ENCODE peak calls at places on chromosomes 4 and X, in eight cellular contexts. F is tibial artery, U is GM12865, O is PC-3, T is OCI-LY7, Z is heart right ventricle, A is dorsolateral prefrontal cortex, V is Panc1. E is an unnamed sample.

GRCh38 chr4:189059996-189060570 is 880.6 kb upstream of the FRG1 start:
- DNase-seq in U (no peak), T (no peak), V (no peak), A (no peak), O (no peak), Z (no peak), F (no peak), E (no peak)

GRCh38 chr4:165873298-165874071 is 448 bp downstream of the TLL1 start:
- DNase-seq in U (peak; percentile 11), A (no peak), F (no peak), Z (peak; percentile 13), O (peak; percentile 44), V (no peak), T (no peak), E (peak; percentile 4)

GRCh38 chr4:115219315-115219840 is 106.0 kb upstream of the NDST4 start:
- DNase-seq in A (no peak), T (no peak), Z (no peak), V (no peak), U (no peak), F (no peak), O (no peak), E (no peak)

GRCh38 chr4:113584407-113585150 is 177.0 kb downstream of the CAMK2D start:
- DNase-seq in F (no peak), Z (no peak), O (no peak), U (no peak), V (no peak), T (no peak), A (no peak), E (peak; percentile 8)

GRCh38 chr4:47686294-47686872 is 151.5 kb downstream of the CORIN start:
- DNase-seq in Z (peak; percentile 29), A (no peak), U (peak; percentile 70), F (no peak), O (peak; percentile 58), T (peak; percentile 56), V (no peak), E (peak; percentile 51)

GRCh38 chrX:123311486-123311885 is 127.4 kb downstream of the GRIA3 start:
- DNase-seq in T (no peak), O (no peak), A (no peak), F (no peak), V (no peak), Z (no peak), U (no peak), E (no peak)

GRCh38 chrX:51496501-51497291 is at the start of gene NUDT11:
- DNase-seq in F (peak; percentile 71), U (peak; percentile 18), A (peak; percentile 50), O (peak; percentile 51), T (peak; percentile 70), V (no peak), Z (peak; percentile 16), E (peak; percentile 68)

GRCh38 chr4:124105212-124105611 is 607.3 kb downstream of the ANKRD50 start:
- DNase-seq in A (no peak), O (peak; percentile 13), U (no peak), F (no peak), Z (no peak), T (no peak), V (no peak), E (peak; percentile 68)

GRCh38 chr4:5206391-5206790 is 155.1 kb downstream of the STK32B start:
- DNase-seq in F (no peak), V (no peak), U (no peak), Z (peak; percentile 16), A (peak; percentile 91), T (no peak), O (peak; percentile 69), E (no peak)

GRCh38 chr4:23956601-23957364 is 66.9 kb upstream of the PPARGC1A start:
- DNase-seq in Z (no peak), U (no peak), F (no peak), O (no peak), V (no peak), A (no peak), T (no peak), E (no peak)

GRCh38 chr4:27616166-27616565 is 755.5 kb downstream of the STIM2 start:
- DNase-seq in T (no peak), U (no peak), O (no peak), Z (no peak), A (no peak), V (no peak), F (no peak), E (no peak)

GRCh38 chr4:140042634-140043033 is 111.3 kb downstream of the MAML3 start:
- DNase-seq in Z (no peak), V (no peak), T (no peak), U (no peak), A (no peak), F (no peak), O (no peak), E (no peak)

GRCh38 chr4:47032405-47033106 is 1.2 kb downstream of the GABRB1 start:
- DNase-seq in A (peak; percentile 80), Z (peak; percentile 59), T (no peak), V (peak; percentile 55), F (peak; percentile 74), O (no peak), U (peak; percentile 68), E (peak; percentile 23)

GRCh38 chr4:137370699-137371098 is 161.6 kb downstream of the PCDH18 start:
- DNase-seq in O (no peak), A (no peak), T (no peak), U (no peak), F (no peak), Z (no peak), V (no peak), E (no peak)

GRCh38 chr4:37662861-37663390 is 23.2 kb downstream of the RELL1 start:
- DNase-seq in Z (peak; percentile 68), O (no peak), F (no peak), U (no peak), V (no peak), A (no peak), T (no peak), E (no peak)

GRCh38 chr4:111400736-111401135 is 744.5 kb upstream of the FAM241A start:
- DNase-seq in V (no peak), Z (peak; percentile 46), U (no peak), O (peak; percentile 12), A (peak; percentile 55), F (no peak), T (no peak), E (peak; percentile 7)

GRCh38 chrX:153773741-153774575 is 6.9 kb upstream of the SRPK3 start:
- DNase-seq in U (no peak), V (no peak), O (no peak), Z (no peak), A (no peak), T (no peak), F (no peak), E (no peak)

DNA sequence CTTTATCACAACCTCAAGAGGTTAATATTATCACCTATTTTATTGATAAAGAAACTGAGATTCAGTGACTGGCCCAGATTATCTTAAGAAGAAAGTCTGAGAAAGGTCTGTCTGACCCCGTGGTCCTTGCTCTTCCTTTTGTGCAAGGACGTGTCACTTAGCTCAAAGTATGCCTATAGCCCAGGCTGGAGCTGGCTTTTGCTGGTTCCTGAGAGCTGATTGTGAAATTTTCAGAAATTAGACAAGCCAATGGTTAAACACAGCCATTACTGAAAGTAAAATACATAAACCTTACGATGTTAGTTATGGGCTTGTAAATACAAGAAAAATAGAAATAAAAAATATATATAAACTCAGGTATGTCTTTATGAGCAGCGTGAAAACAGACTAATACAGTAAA is 70.1 kb downstream of the CHRNA9 start:
- DNase-seq in A (no peak), U (no peak), Z (no peak), V (no peak), O (no peak), T (no peak), F (no peak), E (no peak)
- TF ChIP-seq CTCF in A (no peak), U (no peak), Z (no peak), V (no peak), O (no peak), T (no peak), F (no peak), E (no peak)

DNA sequence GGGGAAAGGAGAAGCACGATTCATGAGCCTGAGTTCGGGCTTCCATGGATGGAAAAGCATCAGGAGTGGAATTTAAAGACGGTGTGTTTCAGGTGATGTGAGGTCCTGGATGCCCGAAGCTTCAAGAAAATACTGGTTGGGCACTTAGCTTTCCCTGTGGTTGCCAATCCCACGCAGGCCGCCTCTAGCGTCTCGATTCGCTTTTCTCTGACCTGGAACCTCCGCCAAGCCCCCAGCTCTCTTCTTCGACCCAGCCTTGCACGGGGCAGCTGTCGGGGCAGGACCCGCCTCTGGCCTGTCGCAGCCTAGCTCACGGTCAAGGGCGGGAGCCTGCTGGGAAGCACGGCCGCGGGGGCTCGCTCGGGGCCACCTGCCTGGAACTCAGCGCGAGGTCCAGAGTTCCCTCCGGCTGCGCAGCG is 308 bp upstream of the TLR2 start:
- DNase-seq in O (no peak), F (no peak), A (no peak), Z (no peak), U (no peak), V (no peak), T (no peak), E (no peak)
- H3K4me3 ChIP-seq in O (peak overlapping the region; percentile 79), F (peak overlapping the region; percentile 82), A (peak overlapping the region; percentile 66), Z (peak overlapping the region; percentile 73), U (peak overlapping the region; percentile 59), V (peak overlapping the region; percentile 39), T (no peak overlapping the region), E (peak overlapping the region; percentile 45)

DNA sequence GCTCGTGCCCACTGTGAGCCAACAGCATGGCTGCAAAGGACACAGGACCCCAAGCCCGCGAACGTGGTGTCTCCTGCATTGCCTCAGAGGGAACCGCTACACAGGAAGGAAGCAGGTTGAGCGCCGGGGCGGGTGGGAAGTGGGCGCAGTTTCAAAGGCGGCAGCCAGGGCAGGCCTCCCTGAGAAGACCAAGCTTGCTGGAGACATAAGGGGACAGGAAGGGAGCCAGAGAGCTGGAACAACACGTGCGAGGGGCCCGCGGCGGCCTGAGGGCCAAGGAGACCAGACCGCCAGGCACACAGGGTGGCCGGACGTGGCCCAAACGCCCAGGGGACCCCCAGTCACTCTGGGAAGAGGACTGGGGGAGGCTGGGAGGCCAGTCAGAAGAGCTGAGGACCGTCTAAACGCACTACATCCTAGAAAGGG is 32.0 kb downstream of the CTBP1 start:
- DNase-seq in F (no peak), V (no peak), T (peak; percentile 81), Z (no peak), A (no peak), O (no peak), U (peak; percentile 81), E (no peak)
- TF ChIP-seq CTCF in F (no peak), V (no peak), T (no peak), Z (no peak), A (no peak), O (no peak), U (peak; percentile 6), E (no peak)

GRCh38 chr4:87097075-87097474 is 123.3 kb downstream of the KLHL8 start:
- DNase-seq in V (no peak), U (no peak), O (no peak), F (no peak), A (no peak), Z (no peak), T (no peak), E (no peak)
- H3K4me3 ChIP-seq in V (no peak overlapping the region), U (no peak overlapping the region), O (no peak overlapping the region), F (no peak overlapping the region), A (no peak overlapping the region), Z (no peak overlapping the region), T (no peak overlapping the region), E (no peak overlapping the region)

GRCh38 chr4:38782452-38783108 is at the start of gene TLR10:
- DNase-seq in V (no peak), U (peak; percentile 95), F (no peak), Z (peak; percentile 48), A (peak; percentile 42), O (peak; percentile 41), T (peak; percentile 95), E (peak; percentile 53)
- TF ChIP-seq CTCF in V (peak; percentile 77), U (peak; percentile 63), F (peak; percentile 65), Z (peak; percentile 73), A (peak; percentile 84), O (peak; percentile 48), T (peak; percentile 84), E (peak; percentile 51)

GRCh38 chrX:14496674-14497073 is 32.7 kb upstream of the GLRA2 start:
- DNase-seq in U (peak; percentile 5), O (no peak), A (no peak), V (no peak), F (no peak), Z (no peak), T (no peak), E (no peak)
- H3K4me3 ChIP-seq in U (no peak overlapping the region), O (no peak overlapping the region), A (no peak overlapping the region), V (no peak overlapping the region), F (peak overlapping the region; percentile 30), Z (peak overlapping the region; percentile 32), T (no peak overlapping the region), E (no peak overlapping the region)

E was measured in bronchial epithelial cell.